ENCODE peak calls at places on chromosomes 5 and 9, in eight cellular contexts. V, Y, K, B, F, W, L and R are unnamed samples.

GRCh38 chr9:13732290-13732689 is 452.8 kb upstream of the MPDZ start:
- DNase-seq in K (no peak), W (no peak), V (no peak), L (no peak), F (no peak), B (no peak), Y (no peak), R (no peak)

GRCh38 chr5:83750759-83751158 is 30.1 kb upstream of the HAPLN1 start:
- DNase-seq in W (no peak), V (no peak), F (no peak), L (peak), B (no peak), K (no peak), Y (no peak), R (no peak)

GRCh38 chr9:118148990-118149389 is 444.8 kb downstream of the TLR4 start:
- DNase-seq in B (no peak), Y (no peak), L (no peak), V (no peak), K (no peak), W (no peak), F (no peak), R (no peak)

GRCh38 chr5:149152317-149152746 is 11.0 kb downstream of the ABLIM3 start:
- DNase-seq in V (no peak), L (no peak), W (no peak), F (no peak), Y (no peak), K (no peak), B (no peak), R (no peak)

GRCh38 chr9:79611091-79611614 is 39.4 kb downstream of the TLE4 start:
- DNase-seq in F (no peak), K (no peak), W (no peak), B (no peak), L (peak), V (no peak), Y (no peak), R (peak)

GRCh38 chr9:129483467-129484324 is 137.2 kb downstream of the C9orf50 start:
- DNase-seq in V (peak), W (peak), K (no peak), B (no peak), Y (peak), L (no peak), F (peak), R (peak)

GRCh38 chr5:180593446-180594206 is 2.3 kb upstream of the SCGB3A1 start:
- DNase-seq in Y (no peak), V (peak), K (no peak), W (no peak), B (no peak), L (no peak), F (no peak), R (no peak)

GRCh38 chr5:56055287-56055686 is 60.5 kb upstream of the IL6ST start:
- DNase-seq in V (no peak), W (no peak), Y (no peak), L (no peak), F (no peak), K (no peak), B (no peak), R (peak)

GRCh38 chr5:97102010-97102470 is 40.4 kb downstream of the LIX1 start:
- DNase-seq in B (no peak), L (no peak), W (no peak), V (peak), F (peak), Y (no peak), K (no peak), R (no peak)

GRCh38 chr5:5350101-5350500 is 72.4 kb upstream of the ICE1 start:
- DNase-seq in Y (no peak), B (no peak), F (no peak), W (no peak), K (no peak), L (no peak), V (peak), R (peak)

GRCh38 chr5:93909356-93909755 is 168.0 kb upstream of the POU5F2 start:
- DNase-seq in L (peak), V (no peak), K (no peak), Y (no peak), B (no peak), F (no peak), W (no peak), R (no peak)

GRCh38 chr9:13281356-13282016 is 2.0 kb upstream of the MPDZ start:
- DNase-seq in L (no peak), W (no peak), Y (no peak), K (no peak), B (no peak), V (no peak), F (no peak), R (no peak)

GRCh38 chr5:89080467-89081116 is 197.6 kb upstream of the MEF2C start:
- DNase-seq in F (no peak), Y (no peak), W (no peak), B (no peak), V (no peak), K (no peak), L (no peak), R (no peak)

GRCh38 chr5:57171818-57172465 is 1.9 kb upstream of the GPBP1 start:
- DNase-seq in Y (peak), K (peak), W (no peak), B (no peak), V (no peak), F (no peak), L (no peak), R (no peak)

GRCh38 chr9:83166369-83166768 is 103.4 kb upstream of the RASEF start:
- DNase-seq in B (no peak), W (no peak), L (no peak), Y (no peak), K (no peak), V (no peak), F (no peak), R (no peak)

GRCh38 chr5:141338538-141339306 is at the start of gene PCDHGA2:
- DNase-seq in Y (no peak), K (no peak), V (no peak), B (no peak), L (no peak), W (no peak), F (no peak), R (no peak)

GRCh38 chr9:117957267-117957666 is 253.1 kb downstream of the TLR4 start:
- DNase-seq in F (peak), B (no peak), V (no peak), W (peak), L (no peak), K (no peak), Y (no peak), R (no peak)

GRCh38 chr9:129391215-129391614 is 213.2 kb upstream of the IER5L start:
- DNase-seq in B (no peak), F (no peak), Y (no peak), V (peak), L (no peak), W (no peak), K (no peak), R (no peak)

GRCh38 chr9:96395964-96396363 is 12.5 kb upstream of the SLC35D2 start:
- DNase-seq in Y (no peak), B (no peak), L (no peak), K (no peak), W (no peak), V (no peak), F (no peak), R (no peak)

GRCh38 chr5:58259685-58260152 is 200.2 kb downstream of the PLK2 start:
- DNase-seq in L (no peak), V (no peak), W (no peak), Y (no peak), K (no peak), B (no peak), F (no peak), R (peak)

GRCh38 chr9:109232449-109232848 is 65.4 kb upstream of the FRRS1L start:
- DNase-seq in L (no peak), Y (no peak), B (no peak), K (no peak), W (no peak), V (no peak), F (no peak), R (peak)

GRCh38 chr5:153660919-153661318 is 170.4 kb downstream of the GRIA1 start:
- DNase-seq in K (no peak), W (no peak), Y (no peak), B (no peak), L (no peak), F (no peak), V (no peak), R (no peak)

GRCh38 chr5:180640765-180641565 is 8.4 kb downstream of the FLT4 start:
- DNase-seq in W (no peak), B (no peak), V (peak), F (no peak), L (no peak), K (peak), Y (no peak), R (no peak)

GRCh38 chr9:20473566-20474116 is 148.7 kb downstream of the MLLT3 start:
- DNase-seq in K (no peak), Y (no peak), V (no peak), B (no peak), F (no peak), L (no peak), W (no peak), R (no peak)

GRCh38 chr5:55223219-55223987 is 3.7 kb downstream of the MCIDAS start:
- DNase-seq in W (no peak), V (no peak), K (peak), F (no peak), B (no peak), Y (peak), L (no peak), R (no peak)

GRCh38 chr9:19252885-19253219 is 22.4 kb downstream of the DENND4C start:
- DNase-seq in F (no peak), L (no peak), W (no peak), Y (no peak), V (no peak), B (no peak), K (no peak), R (no peak)

GRCh38 chr5:150053231-150053626 is 33.1 kb downstream of the CSF1R start:
- DNase-seq in Y (no peak), B (no peak), K (peak), F (no peak), L (peak), V (peak), W (no peak), R (peak)

GRCh38 chr9:70205366-70206020 is 53.3 kb upstream of the SMC5 start:
- DNase-seq in L (no peak), V (no peak), K (no peak), W (peak), Y (no peak), F (no peak), B (no peak), R (no peak)

GRCh38 chr9:74721696-74722660 is 165.7 kb downstream of the TRPM6 start:
- DNase-seq in L (no peak), Y (no peak), K (no peak), F (no peak), W (no peak), V (no peak), B (no peak), R (no peak)

GRCh38 chr5:39948867-39949468 is 524.2 kb upstream of the DAB2 start:
- DNase-seq in V (no peak), Y (peak), B (peak), F (peak), W (peak), K (peak), L (peak), R (peak)

GRCh38 chr5:14959443-14960119 is 88.0 kb upstream of the ANKH start:
- DNase-seq in W (no peak), K (no peak), L (no peak), F (no peak), V (no peak), Y (no peak), B (no peak), R (no peak)

GRCh38 chr5:139600336-139600949 is 39.3 kb downstream of the UBE2D2 start:
- DNase-seq in Y (no peak), F (no peak), V (no peak), B (no peak), L (no peak), K (no peak), W (no peak), R (no peak)

GRCh38 chr5:66209350-66209749 is 65.2 kb downstream of the SREK1 start:
- DNase-seq in V (no peak), K (no peak), Y (no peak), L (no peak), B (no peak), W (no peak), F (no peak), R (no peak)

GRCh38 chr5:145324767-145325479 is 510.2 kb downstream of the PRELID2 start:
- DNase-seq in Y (no peak), K (no peak), B (no peak), L (no peak), F (no peak), V (no peak), W (no peak), R (no peak)

GRCh38 chr5:118580959-118581358 is 407.4 kb downstream of the DTWD2 start:
- DNase-seq in K (no peak), V (no peak), B (no peak), W (no peak), L (no peak), F (no peak), Y (no peak), R (no peak)